ENCODE peak calls at places on chromosome 9, in ten cellular contexts. I is RCC 7860; J is RPMI7951; A is HT1080; Q is COR-L47; W is stimulated activated CD8-positive, alpha-beta memory T cell treated with anti-CD3 and anti-CD28 coated beads, Interleukin-7, amount 100 ng/mL, for 4 hours; V is fibroblast of the conjunctiva; D is H4; E is activated CD4-positive, alpha-beta T cell treated with anti-CD3 and anti-CD28 coated beads for 24 hours; O is fibroblast of lung. Y is an unnamed sample.

GRCh38 chr9:95031711-95032461 is 285.6 kb downstream of the FANCC start:
- DNase-seq in I (no peak), J (no peak), A (no peak), Q (peak), W (no peak), V (no peak), D (no peak), E (no peak), O (no peak), Y (no peak)

GRCh38 chr9:135574943-135575342 is 13.4 kb downstream of the PAEP start:
- DNase-seq in I (no peak), J (no peak), A (no peak), Q (no peak), W (no peak), V (no peak), D (no peak), E (no peak), O (no peak), Y (no peak)

GRCh38 chr9:19936598-19936997 is 147.8 kb upstream of the SLC24A2 start:
- DNase-seq in I (no peak), J (no peak), A (no peak), Q (no peak), W (no peak), V (no peak), D (no peak), E (no peak), O (no peak), Y (no peak)

GRCh38 chr9:127589955-127590370 is 22.1 kb upstream of the STXBP1 start:
- DNase-seq in I (peak), J (peak), A (peak), Q (peak), W (no peak), V (peak), D (peak), E (no peak), O (peak), Y (peak)

GRCh38 chr9:21831841-21832509 is 29.5 kb downstream of the MTAP start:
- DNase-seq in I (peak), J (peak), A (no peak), Q (no peak), W (no peak), V (peak), D (no peak), E (no peak), O (peak), Y (no peak)

GRCh38 chr9:94882953-94883641 is 156.6 kb downstream of the AOPEP start:
- DNase-seq in I (no peak), J (no peak), A (no peak), Q (peak), W (no peak), V (no peak), D (no peak), E (no peak), O (peak), Y (no peak)

GRCh38 chr9:694499-695154 is 146.9 kb upstream of the DMRT1 start:
- DNase-seq in I (peak), J (peak), A (peak), Q (no peak), W (no peak), V (no peak), D (peak), E (no peak), O (peak), Y (no peak)

GRCh38 chr9:27088981-27089380 is 20.0 kb upstream of the TEK start:
- DNase-seq in I (no peak), J (no peak), A (no peak), Q (no peak), W (no peak), V (no peak), D (no peak), E (no peak), O (peak), Y (no peak)

GRCh38 chr9:3794005-3794404 is 268.2 kb upstream of the RFX3 start:
- DNase-seq in I (no peak), J (peak), A (no peak), Q (peak), W (no peak), V (no peak), D (no peak), E (no peak), O (peak), Y (no peak)

GRCh38 chr9:15158019-15158418 is 149.0 kb downstream of the TTC39B start:
- DNase-seq in I (no peak), J (no peak), A (no peak), Q (no peak), W (no peak), V (no peak), D (no peak), E (no peak), O (no peak), Y (no peak)

GRCh38 chr9:10003047-10003446 is 609.8 kb downstream of the PTPRD start:
- DNase-seq in I (no peak), J (no peak), A (peak), Q (no peak), W (no peak), V (no peak), D (no peak), E (no peak), O (no peak), Y (no peak)

GRCh38 chr9:71562140-71562539 is 206.2 kb downstream of the CEMIP2 start:
- DNase-seq in I (no peak), J (no peak), A (no peak), Q (no peak), W (no peak), V (no peak), D (no peak), E (no peak), O (no peak), Y (no peak)

GRCh38 chr9:15873573-15874177 is 320.8 kb downstream of the CCDC171 start:
- DNase-seq in I (peak), J (peak), A (peak), Q (peak), W (no peak), V (peak), D (peak), E (no peak), O (peak), Y (peak)

GRCh38 chr9:130530932-130531331 is 48.4 kb upstream of the FUBP3 start:
- DNase-seq in I (no peak), J (no peak), A (no peak), Q (no peak), W (no peak), V (peak), D (no peak), E (no peak), O (peak), Y (no peak)

GRCh38 chr9:3497857-3498256 is 27.9 kb downstream of the RFX3 start:
- DNase-seq in I (no peak), J (no peak), A (no peak), Q (no peak), W (no peak), V (no peak), D (no peak), E (no peak), O (no peak), Y (no peak)

GRCh38 chr9:35673132-35673997 is at the start of gene CA9:
- DNase-seq in I (no peak), J (peak), A (no peak), Q (peak), W (no peak), V (no peak), D (no peak), E (no peak), O (no peak), Y (peak)

GRCh38 chr9:131179561-131180219 is 54.3 kb downstream of the NUP214 start:
- DNase-seq in I (no peak), J (peak), A (peak), Q (no peak), W (no peak), V (peak), D (peak), E (no peak), O (peak), Y (no peak)

GRCh38 chr9:136531904-136532798 is 13.7 kb downstream of the NOTCH1 start:
- DNase-seq in I (no peak), J (no peak), A (no peak), Q (no peak), W (peak), V (no peak), D (no peak), E (no peak), O (no peak), Y (no peak)

GRCh38 chr9:131627326-131627845 is 82.1 kb downstream of the PRRT1B start:
- DNase-seq in I (peak), J (no peak), A (peak), Q (no peak), W (no peak), V (no peak), D (no peak), E (no peak), O (peak), Y (no peak)

GRCh38 chr9:128552744-128553221 is 396 bp downstream of the SPTAN1 start:
- DNase-seq in I (peak), J (peak), A (peak), Q (peak), W (peak), V (no peak), D (no peak), E (no peak), O (no peak), Y (no peak)

GRCh38 chr9:115627511-115627910 is 509.6 kb upstream of the TNC start:
- DNase-seq in I (no peak), J (no peak), A (no peak), Q (no peak), W (no peak), V (no peak), D (no peak), E (no peak), O (no peak), Y (no peak)

Y was measured in NCI-H1694.